ENCODE peak calls at places on chromosomes 16 and 17, in four cellular contexts. One of them, this sample, is unnamed.

GRCh38 chr16:2884041-2884451 is 1.0 kb downstream of the FLYWCH2 start:
- DNase-seq in tibial artery: no peak
- DNase-seq in activated naive CD4-positive, alpha-beta T cell: no peak
- DNase-seq in CD8-positive, alpha-beta memory T cell: no peak
- DNase-seq in this sample: no peak

GRCh38 chr17:9512323-9513168 is 63.1 kb downstream of the STX8 start:
- DNase-seq in tibial artery: no peak
- DNase-seq in CD8-positive, alpha-beta memory T cell: no peak
- DNase-seq in activated naive CD4-positive, alpha-beta T cell: no peak
- DNase-seq in this sample: no peak

GRCh38 chr17:76528528-76529223 is 8.8 kb downstream of the CYGB start:
- DNase-seq in activated naive CD4-positive, alpha-beta T cell: no peak
- DNase-seq in CD8-positive, alpha-beta memory T cell: no peak
- DNase-seq in tibial artery: peak
- DNase-seq in this sample: no peak

GRCh38 chr17:60704170-60704569 is 26.5 kb downstream of the BCAS3 start:
- DNase-seq in CD8-positive, alpha-beta memory T cell: no peak
- DNase-seq in activated naive CD4-positive, alpha-beta T cell: no peak
- DNase-seq in tibial artery: no peak
- DNase-seq in this sample: no peak

GRCh38 chr16:83116274-83116892 is 489.6 kb downstream of the CDH13 start:
- DNase-seq in CD8-positive, alpha-beta memory T cell: no peak
- DNase-seq in activated naive CD4-positive, alpha-beta T cell: no peak
- DNase-seq in tibial artery: no peak
- DNase-seq in this sample: no peak

GRCh38 chr16:69890891-69891282 is 60.2 kb upstream of the CLEC18A start:
- DNase-seq in tibial artery: no peak
- DNase-seq in CD8-positive, alpha-beta memory T cell: no peak
- DNase-seq in activated naive CD4-positive, alpha-beta T cell: no peak
- DNase-seq in this sample: no peak

GRCh38 chr17:31248986-31249385 is 48.1 kb downstream of the OMG start:
- DNase-seq in CD8-positive, alpha-beta memory T cell: no peak
- DNase-seq in activated naive CD4-positive, alpha-beta T cell: no peak
- DNase-seq in tibial artery: no peak
- DNase-seq in this sample: no peak

GRCh38 chr17:47636273-47637030 is 13.3 kb upstream of the KPNB1 start:
- DNase-seq in CD8-positive, alpha-beta memory T cell: no peak
- DNase-seq in activated naive CD4-positive, alpha-beta T cell: no peak
- DNase-seq in tibial artery: no peak
- DNase-seq in this sample: no peak

GRCh38 chr17:79294459-79295071 is 219.9 kb downstream of the ENGASE start:
- DNase-seq in CD8-positive, alpha-beta memory T cell: peak
- DNase-seq in tibial artery: peak
- DNase-seq in activated naive CD4-positive, alpha-beta T cell: no peak
- DNase-seq in this sample: no peak

GRCh38 chr17:64739316-64740058 is 77.4 kb upstream of the SMURF2 start:
- DNase-seq in tibial artery: no peak
- DNase-seq in activated naive CD4-positive, alpha-beta T cell: no peak
- DNase-seq in CD8-positive, alpha-beta memory T cell: no peak
- DNase-seq in this sample: no peak

GRCh38 chr17:48113201-48113676 is 5.7 kb downstream of the SNX11 start:
- DNase-seq in activated naive CD4-positive, alpha-beta T cell: no peak
- DNase-seq in CD8-positive, alpha-beta memory T cell: peak
- DNase-seq in tibial artery: peak
- DNase-seq in this sample: no peak

GRCh38 chr17:72030067-72030899 is 90.5 kb upstream of the SOX9 start:
- DNase-seq in activated naive CD4-positive, alpha-beta T cell: no peak
- DNase-seq in CD8-positive, alpha-beta memory T cell: no peak
- DNase-seq in tibial artery: no peak
- DNase-seq in this sample: no peak

GRCh38 chr17:21171309-21171922 is 42.5 kb downstream of the TMEM11 start:
- DNase-seq in activated naive CD4-positive, alpha-beta T cell: no peak
- DNase-seq in tibial artery: no peak
- DNase-seq in CD8-positive, alpha-beta memory T cell: no peak
- DNase-seq in this sample: no peak

GRCh38 chr16:84635702-84636101 is 12.6 kb upstream of the KLHL36 start:
- DNase-seq in activated naive CD4-positive, alpha-beta T cell: no peak
- DNase-seq in tibial artery: no peak
- DNase-seq in CD8-positive, alpha-beta memory T cell: no peak
- DNase-seq in this sample: no peak

GRCh38 chr16:914453-914852 is 56.3 kb downstream of the LMF1 start:
- DNase-seq in CD8-positive, alpha-beta memory T cell: no peak
- DNase-seq in tibial artery: no peak
- DNase-seq in activated naive CD4-positive, alpha-beta T cell: no peak
- DNase-seq in this sample: no peak

GRCh38 chr17:36148559-36149295 is 27.7 kb downstream of the TBC1D3B start:
- DNase-seq in activated naive CD4-positive, alpha-beta T cell: peak
- DNase-seq in tibial artery: peak
- DNase-seq in CD8-positive, alpha-beta memory T cell: peak
- DNase-seq in this sample: no peak

GRCh38 chr16:66382966-66383299 is 16.4 kb downstream of the CDH5 start:
- DNase-seq in CD8-positive, alpha-beta memory T cell: no peak
- DNase-seq in activated naive CD4-positive, alpha-beta T cell: no peak
- DNase-seq in tibial artery: no peak
- DNase-seq in this sample: no peak

GRCh38 chr16:88805887-88806393 is 2.4 kb downstream of the CDT1 start:
- DNase-seq in CD8-positive, alpha-beta memory T cell: no peak
- DNase-seq in activated naive CD4-positive, alpha-beta T cell: no peak
- DNase-seq in tibial artery: no peak
- DNase-seq in this sample: no peak

GRCh38 chr16:2029350-2029749 is 2.6 kb downstream of the NHERF2 start:
- DNase-seq in tibial artery: no peak
- DNase-seq in activated naive CD4-positive, alpha-beta T cell: no peak
- DNase-seq in CD8-positive, alpha-beta memory T cell: no peak
- DNase-seq in this sample: no peak

GRCh38 chr17:44919411-44919810 is 4.1 kb upstream of the GFAP start:
- DNase-seq in activated naive CD4-positive, alpha-beta T cell: no peak
- DNase-seq in tibial artery: no peak
- DNase-seq in CD8-positive, alpha-beta memory T cell: no peak
- DNase-seq in this sample: no peak

GRCh38 chr17:63834431-63835166 is 7.1 kb upstream of the FTSJ3 start:
- DNase-seq in tibial artery: peak
- DNase-seq in CD8-positive, alpha-beta memory T cell: peak
- DNase-seq in activated naive CD4-positive, alpha-beta T cell: peak
- DNase-seq in this sample: no peak

GRCh38 chr17:40366861-40367518 is 2.5 kb upstream of the GJD3 start:
- DNase-seq in tibial artery: peak
- DNase-seq in CD8-positive, alpha-beta memory T cell: no peak
- DNase-seq in activated naive CD4-positive, alpha-beta T cell: no peak
- DNase-seq in this sample: no peak

GRCh38 chr16:46830417-46830901 is 521 bp downstream of the C16orf87 start:
- DNase-seq in activated naive CD4-positive, alpha-beta T cell: no peak
- DNase-seq in CD8-positive, alpha-beta memory T cell: peak
- DNase-seq in tibial artery: no peak
- DNase-seq in this sample: no peak

GRCh38 chr17:233473-233941 is 52.1 kb upstream of the DOC2B start:
- DNase-seq in tibial artery: peak
- DNase-seq in CD8-positive, alpha-beta memory T cell: no peak
- DNase-seq in activated naive CD4-positive, alpha-beta T cell: no peak
- DNase-seq in this sample: no peak

GRCh38 chr17:19365499-19365817 is 2.9 kb upstream of the B9D1 start:
- DNase-seq in activated naive CD4-positive, alpha-beta T cell: no peak
- DNase-seq in tibial artery: no peak
- DNase-seq in CD8-positive, alpha-beta memory T cell: no peak
- DNase-seq in this sample: no peak

GRCh38 chr16:78925071-78925714 is 675.3 kb downstream of the MAF start:
- DNase-seq in activated naive CD4-positive, alpha-beta T cell: no peak
- DNase-seq in CD8-positive, alpha-beta memory T cell: peak
- DNase-seq in tibial artery: no peak
- DNase-seq in this sample: no peak

GRCh38 chr17:49987681-49988441 is 7.2 kb downstream of the DLX3 start:
- DNase-seq in activated naive CD4-positive, alpha-beta T cell: no peak
- DNase-seq in tibial artery: no peak
- DNase-seq in CD8-positive, alpha-beta memory T cell: no peak
- DNase-seq in this sample: peak

GRCh38 chr16:81694494-81695285 is 84.4 kb upstream of the PLCG2 start:
- DNase-seq in activated naive CD4-positive, alpha-beta T cell: no peak
- DNase-seq in CD8-positive, alpha-beta memory T cell: no peak
- DNase-seq in tibial artery: no peak
- DNase-seq in this sample: no peak

GRCh38 chr17:58734811-58735210 is 20.8 kb upstream of the PPM1E start:
- DNase-seq in CD8-positive, alpha-beta memory T cell: no peak
- DNase-seq in activated naive CD4-positive, alpha-beta T cell: no peak
- DNase-seq in tibial artery: no peak
- DNase-seq in this sample: no peak

GRCh38 chr17:17911003-17911613 is 61.1 kb downstream of the TOM1L2 start:
- DNase-seq in tibial artery: no peak
- DNase-seq in activated naive CD4-positive, alpha-beta T cell: no peak
- DNase-seq in CD8-positive, alpha-beta memory T cell: no peak
- DNase-seq in this sample: no peak

GRCh38 chr17:21233581-21234337 is 19.5 kb downstream of the NATD1 start:
- DNase-seq in activated naive CD4-positive, alpha-beta T cell: no peak
- DNase-seq in tibial artery: no peak
- DNase-seq in CD8-positive, alpha-beta memory T cell: no peak
- DNase-seq in this sample: no peak

GRCh38 chr16:23917621-23918020 is 81.8 kb downstream of the PRKCB start:
- DNase-seq in tibial artery: no peak
- DNase-seq in CD8-positive, alpha-beta memory T cell: no peak
- DNase-seq in activated naive CD4-positive, alpha-beta T cell: no peak
- DNase-seq in this sample: no peak

This sample was measured in NCI-H187.